ENCODE peak calls at places on chromosome 13, in four cellular contexts. F is left colon, A is esophagus squamous epithelium, S is NCI-H1092. V is an unnamed sample.

GRCh38 chr13:74036373-74036772 is 97.8 kb downstream of the KLF12 start:
- DNase-seq in F (no peak), A (no peak), S (no peak), V (no peak)

GRCh38 chr13:93224545-93224944 is 2.1 kb upstream of the GPC6 start:
- DNase-seq in F (no peak), A (no peak), S (no peak), V (no peak)

GRCh38 chr13:47433461-47434005 is 536.7 kb upstream of the HTR2A start:
- DNase-seq in F (no peak), A (no peak), S (no peak), V (no peak)

GRCh38 chr13:91397595-91397994 is 826 bp upstream of the GPC5 start:
- DNase-seq in F (no peak), A (no peak), S (no peak), V (no peak)

GRCh38 chr13:111282425-111282824 is 38.0 kb upstream of the TEX29 start:
- DNase-seq in F (no peak), A (no peak), S (peak; percentile 56), V (no peak)

GRCh38 chr13:53953205-53953604 is 924.6 kb downstream of the OLFM4 start:
- DNase-seq in F (peak; percentile 23), A (no peak), S (peak; percentile 31), V (no peak)

GRCh38 chr13:105165449-105166125 is 1369.9 kb downstream of the EFNB2 start:
- DNase-seq in F (peak; percentile 27), A (no peak), S (no peak), V (no peak)

GRCh38 chr13:23794267-23795161 is 94.7 kb downstream of the MIPEP start:
- DNase-seq in F (no peak), A (no peak), S (no peak), V (no peak)

GRCh38 chr13:113077953-113078894 is 27.4 kb upstream of the F7 start:
- DNase-seq in F (no peak), A (no peak), S (no peak), V (no peak)

GRCh38 chr13:87810920-87811344 is 139.8 kb downstream of the SLITRK5 start:
- DNase-seq in F (no peak), A (no peak), S (no peak), V (no peak)

GRCh38 chr13:79056706-79057105 is 349.3 kb downstream of the RBM26 start:
- DNase-seq in F (no peak), A (no peak), S (no peak), V (no peak)

GRCh38 chr13:31105020-31105800 is 56.5 kb downstream of the HSPH1 start:
- DNase-seq in F (no peak), A (no peak), S (no peak), V (no peak)

GRCh38 chr13:75316427-75316826 is 165.5 kb downstream of the TBC1D4 start:
- DNase-seq in F (no peak), A (no peak), S (no peak), V (no peak)

GRCh38 chr13:98393873-98394272 is 183.0 kb downstream of the STK24 start:
- DNase-seq in F (no peak), A (no peak), S (no peak), V (no peak)

GRCh38 chr13:28488376-28489005 is 6.4 kb downstream of the FLT1 start:
- DNase-seq in F (no peak), A (no peak), S (no peak), V (no peak)

GRCh38 chr13:21435710-21436151 is 23.4 kb downstream of the ZDHHC20 start:
- DNase-seq in F (peak; percentile 63), A (no peak), S (no peak), V (no peak)

GRCh38 chr13:47822036-47822435 is 179.0 kb downstream of the SUCLA2 start:
- DNase-seq in F (no peak), A (no peak), S (no peak), V (no peak)

GRCh38 chr13:68984688-68985319 is 1122.8 kb upstream of the ATXN8OS start:
- DNase-seq in F (no peak), A (no peak), S (no peak), V (no peak)

GRCh38 chr13:113048766-113049165 is 56.8 kb upstream of the F7 start:
- DNase-seq in F (no peak), A (no peak), S (no peak), V (no peak)

GRCh38 chr13:46010148-46010547 is 42.4 kb downstream of the ZC3H13 start:
- DNase-seq in F (no peak), A (no peak), S (no peak), V (no peak)

GRCh38 chr13:105518086-105518485 is 1017.4 kb downstream of the EFNB2 start:
- DNase-seq in F (no peak), A (no peak), S (no peak), V (no peak)